ENCODE peak calls at places on chromosomes 12 and 14, in eight cellular contexts. Z is cardiac muscle cell, H is neural crest cell, N is astrocyte of the hippocampus, T is NCI-H748 treated with DMSO at 0.1 percent for 48 hours, J is upper lobe of right lung, G is RCC 7860, V is left ventricle myocardium superior. S is an unnamed sample.

GRCh38 chr12:116604883-116605641 is 45.9 kb downstream of the MAP1LC3B2 start:
- DNase-seq in J (no peak), T (no peak), V (no peak), G (no peak), H (no peak), Z (no peak), N (no peak), S (no peak)

GRCh38 chr14:58780595-58780994 is 142.8 kb downstream of the DACT1 start:
- DNase-seq in T (no peak), V (no peak), J (no peak), Z (no peak), N (no peak), H (no peak), G (no peak), S (no peak)

GRCh38 chr12:120678572-120678971 is 8.4 kb upstream of the MLEC start:
- DNase-seq in H (no peak), G (no peak), V (no peak), N (no peak), J (no peak), Z (no peak), T (no peak), S (no peak)

GRCh38 chr12:89243786-89244185 is 108.5 kb downstream of the DUSP6 start:
- DNase-seq in H (no peak), T (no peak), G (no peak), J (no peak), V (no peak), Z (no peak), N (no peak), S (no peak)

GRCh38 chr12:109615556-109616229 is 42.1 kb downstream of the MVK start:
- DNase-seq in T (no peak), G (no peak), V (no peak), N (no peak), H (no peak), Z (no peak), J (no peak), S (no peak)

GRCh38 chr12:96015672-96016071 is 19.5 kb upstream of the HAL start:
- DNase-seq in T (no peak), V (no peak), Z (peak; percentile 17), H (no peak), G (no peak), N (peak; percentile 47), J (no peak), S (no peak)

GRCh38 chr14:58465425-58465824 is 37.9 kb downstream of the KIAA0586 start:
- DNase-seq in V (no peak), N (peak; percentile 53), Z (no peak), G (no peak), H (no peak), J (no peak), T (no peak), S (no peak)

GRCh38 chr12:63857771-63858670 is 13.5 kb downstream of the SRGAP1 start:
- DNase-seq in J (no peak), V (no peak), T (no peak), H (no peak), G (peak; percentile 14), Z (no peak), N (peak; percentile 86), S (no peak)

GRCh38 chr12:6821271-6821673 is 349 bp upstream of the GPR162 start:
- DNase-seq in N (peak; percentile 75), H (no peak), G (no peak), J (peak; percentile 75), T (peak; percentile 31), V (peak; percentile 82), Z (peak; percentile 86), S (no peak)

GRCh38 chr12:24049771-24050170 is 100.3 kb upstream of the SOX5 start:
- DNase-seq in Z (no peak), N (no peak), G (no peak), V (no peak), J (no peak), H (no peak), T (no peak), S (no peak)

GRCh38 chr14:44989497-44990440 is 27.8 kb downstream of the TOGARAM1 start:
- DNase-seq in Z (no peak), N (no peak), V (no peak), H (no peak), T (no peak), J (no peak), G (no peak), S (no peak)

GRCh38 chr14:99604766-99605298 is 825 bp upstream of the CCDC85C start:
- DNase-seq in G (no peak), V (peak; percentile 64), Z (peak; percentile 78), T (peak; percentile 68), J (peak; percentile 80), N (peak; percentile 75), H (peak; percentile 60), S (peak; percentile 70)

GRCh38 chr12:94242871-94243270 is 94.5 kb downstream of the PLXNC1 start:
- DNase-seq in T (no peak), V (no peak), J (no peak), Z (no peak), G (no peak), N (no peak), H (no peak), S (no peak)

GRCh38 chr12:118371354-118372282 is 1.1 kb downstream of the TAOK3 start:
- DNase-seq in N (peak; percentile 50), G (no peak), H (peak; percentile 6), T (no peak), J (peak; percentile 70), V (peak; percentile 48), Z (peak; percentile 41), S (no peak)

GRCh38 chr12:115943310-115943629 is 334.2 kb downstream of the MED13L start:
- DNase-seq in T (no peak), Z (no peak), N (no peak), J (no peak), V (no peak), H (no peak), G (no peak), S (no peak)

GRCh38 chr12:121697093-121697698 is 15.4 kb upstream of the TMEM120B start:
- DNase-seq in J (no peak), N (peak; percentile 62), V (no peak), T (peak; percentile 63), Z (peak; percentile 75), H (no peak), G (peak; percentile 30), S (no peak)